ENCODE peak calls at places on chromosomes 13 and 19, in six cellular contexts. U is activated T-cell treated with anti-CD3 and anti-CD28 coated beads for 1 hour, Q is stromal cell of bone marrow, Z is cardiac fibroblast, V is skeletal muscle cell, Y is NCI-H2029. E is an unnamed sample.

GRCh38 chr13:29503041-29503837 is 92.2 kb downstream of the SLC7A1 start:
- DNase-seq in Z (no peak), U (no peak), Q (no peak), Y (no peak), V (no peak), E (peak)

GRCh38 chr19:36054733-36055686 is at the start of gene WDR62:
- DNase-seq in U (peak), V (peak), Q (peak), Y (peak), Z (peak), E (peak)

GRCh38 chr13:47188802-47189201 is 291.9 kb upstream of the HTR2A start:
- DNase-seq in U (no peak), Z (peak), V (peak), Q (peak), Y (no peak), E (peak)

GRCh38 chr13:20191902-20192469 is 752 bp downstream of the GJB2 start:
- DNase-seq in Z (peak), U (no peak), Q (no peak), Y (no peak), V (no peak), E (no peak)

GRCh38 chr19:45164577-45165335 is 4.0 kb upstream of the NKPD1 start:
- DNase-seq in Z (peak), U (no peak), Q (no peak), V (peak), Y (no peak), E (peak)

GRCh38 chr19:41887711-41888382 is 4.9 kb downstream of the ARHGEF1 start:
- DNase-seq in Z (no peak), Q (no peak), Y (peak), U (peak), V (no peak), E (peak)

GRCh38 chr19:47633516-47633915 is 24.6 kb downstream of the BICRA start:
- DNase-seq in Z (no peak), Q (no peak), U (no peak), Y (no peak), V (no peak), E (no peak)

GRCh38 chr19:11323601-11324078 is 15.8 kb downstream of the RAB3D start:
- DNase-seq in Z (no peak), Y (no peak), Q (no peak), V (no peak), U (no peak), E (no peak)

GRCh38 chr13:35164324-35164932 is 222.4 kb downstream of the NBEA start:
- DNase-seq in Y (peak), Q (no peak), Z (peak), U (no peak), V (no peak), E (peak)

GRCh38 chr13:98055623-98056022 is 87.3 kb upstream of the FARP1 start:
- DNase-seq in Y (no peak), Q (no peak), Z (no peak), U (no peak), V (no peak), E (no peak)

GRCh38 chr13:72194531-72194930 is 327.5 kb upstream of the DACH1 start:
- DNase-seq in Q (no peak), Y (no peak), V (no peak), Z (no peak), U (no peak), E (peak)

GRCh38 chr19:56837892-56838679 is 2.4 kb downstream of the PEG3 start:
- DNase-seq in Y (no peak), Z (peak), V (no peak), Q (peak), U (no peak), E (peak)

GRCh38 chr13:45511310-45512147 is 46.8 kb downstream of the COG3 start:
- DNase-seq in V (peak), Z (peak), Y (peak), U (no peak), Q (peak), E (peak)

GRCh38 chr19:42176649-42176989 is 40.9 kb downstream of the DEDD2 start:
- DNase-seq in Q (no peak), Z (no peak), V (no peak), Y (no peak), U (no peak), E (no peak)

GRCh38 chr13:64723735-64724134 is 2506.4 kb downstream of the PCDH9 start:
- DNase-seq in V (peak), Y (no peak), Z (peak), Q (peak), U (no peak), E (peak)

E was measured in iris pigment epithelial cell.